ENCODE peak calls at places on chromosomes 2 and 18, in four cellular contexts. One of them, this sample, is unnamed.

GRCh38 chr2:230916218-230916617 is 8.8 kb downstream of the GPR55 start:
- DNase-seq in Jurkat, Clone E6-1: no peak
- DNase-seq in stimulated activated CD4-positive, alpha-beta T cell treated with anti-CD3 and anti-CD28 coated beads, Interleukin-4, amount 100 ng/mL, for 1 hour: no peak
- DNase-seq in Kasumi-1: no peak
- DNase-seq in this sample: no peak

GRCh38 chr18:79525556-79526467 is 130.1 kb downstream of the NFATC1 start:
- DNase-seq in Jurkat, Clone E6-1: no peak
- DNase-seq in Kasumi-1: no peak
- DNase-seq in stimulated activated CD4-positive, alpha-beta T cell treated with anti-CD3 and anti-CD28 coated beads, Interleukin-4, amount 100 ng/mL, for 1 hour: no peak
- DNase-seq in this sample: no peak

GRCh38 chr2:241894681-241895426 is 25.3 kb downstream of the RTP5 start:
- DNase-seq in stimulated activated CD4-positive, alpha-beta T cell treated with anti-CD3 and anti-CD28 coated beads, Interleukin-4, amount 100 ng/mL, for 1 hour: no peak
- DNase-seq in Jurkat, Clone E6-1: no peak
- DNase-seq in Kasumi-1: no peak
- DNase-seq in this sample: no peak

GRCh38 chr18:2612996-2613395 is 41.6 kb downstream of the NDC80 start:
- DNase-seq in Kasumi-1: no peak
- DNase-seq in stimulated activated CD4-positive, alpha-beta T cell treated with anti-CD3 and anti-CD28 coated beads, Interleukin-4, amount 100 ng/mL, for 1 hour: no peak
- DNase-seq in Jurkat, Clone E6-1: no peak
- DNase-seq in this sample: no peak

GRCh38 chr2:37654419-37654818 is 17.0 kb downstream of the CDC42EP3 start:
- DNase-seq in Kasumi-1: no peak
- DNase-seq in stimulated activated CD4-positive, alpha-beta T cell treated with anti-CD3 and anti-CD28 coated beads, Interleukin-4, amount 100 ng/mL, for 1 hour: no peak
- DNase-seq in Jurkat, Clone E6-1: no peak
- DNase-seq in this sample: no peak

GRCh38 chr2:176140520-176141317 is 10.6 kb upstream of the HOXD4 start:
- DNase-seq in Jurkat, Clone E6-1: peak; percentile 80
- DNase-seq in Kasumi-1: peak; percentile 80
- DNase-seq in stimulated activated CD4-positive, alpha-beta T cell treated with anti-CD3 and anti-CD28 coated beads, Interleukin-4, amount 100 ng/mL, for 1 hour: peak; percentile 66
- DNase-seq in this sample: no peak

GRCh38 chr2:210113636-210114235 is 57.5 kb downstream of the KANSL1L start:
- DNase-seq in Kasumi-1: no peak
- DNase-seq in stimulated activated CD4-positive, alpha-beta T cell treated with anti-CD3 and anti-CD28 coated beads, Interleukin-4, amount 100 ng/mL, for 1 hour: no peak
- DNase-seq in Jurkat, Clone E6-1: no peak
- DNase-seq in this sample: no peak

GRCh38 chr2:75729861-75730260 is 19.1 kb upstream of the GCFC2 start:
- DNase-seq in Jurkat, Clone E6-1: no peak
- DNase-seq in Kasumi-1: peak; percentile 48
- DNase-seq in stimulated activated CD4-positive, alpha-beta T cell treated with anti-CD3 and anti-CD28 coated beads, Interleukin-4, amount 100 ng/mL, for 1 hour: no peak
- DNase-seq in this sample: no peak

GRCh38 chr18:10515456-10515855 is 10.4 kb upstream of the NAPG start:
- DNase-seq in Kasumi-1: no peak
- DNase-seq in stimulated activated CD4-positive, alpha-beta T cell treated with anti-CD3 and anti-CD28 coated beads, Interleukin-4, amount 100 ng/mL, for 1 hour: no peak
- DNase-seq in Jurkat, Clone E6-1: no peak
- DNase-seq in this sample: peak; percentile 40

GRCh38 chr2:22694856-22695255 is 690.1 kb upstream of the KLHL29 start:
- DNase-seq in Jurkat, Clone E6-1: no peak
- DNase-seq in stimulated activated CD4-positive, alpha-beta T cell treated with anti-CD3 and anti-CD28 coated beads, Interleukin-4, amount 100 ng/mL, for 1 hour: no peak
- DNase-seq in Kasumi-1: no peak
- DNase-seq in this sample: no peak

GRCh38 chr2:46776687-46777327 is 138.8 kb downstream of the MCFD2 start:
- DNase-seq in Jurkat, Clone E6-1: peak; percentile 7
- DNase-seq in stimulated activated CD4-positive, alpha-beta T cell treated with anti-CD3 and anti-CD28 coated beads, Interleukin-4, amount 100 ng/mL, for 1 hour: peak; percentile 42
- DNase-seq in Kasumi-1: peak; percentile 72
- DNase-seq in this sample: no peak

GRCh38 chr18:11391636-11392035 is 217.8 kb upstream of the SLC35G4 start:
- DNase-seq in Jurkat, Clone E6-1: no peak
- DNase-seq in Kasumi-1: no peak
- DNase-seq in stimulated activated CD4-positive, alpha-beta T cell treated with anti-CD3 and anti-CD28 coated beads, Interleukin-4, amount 100 ng/mL, for 1 hour: no peak
- DNase-seq in this sample: no peak

GRCh38 chr2:195600796-195601195 is 56.2 kb upstream of the SLC39A10 start:
- DNase-seq in Jurkat, Clone E6-1: no peak
- DNase-seq in Kasumi-1: no peak
- DNase-seq in stimulated activated CD4-positive, alpha-beta T cell treated with anti-CD3 and anti-CD28 coated beads, Interleukin-4, amount 100 ng/mL, for 1 hour: no peak
- DNase-seq in this sample: peak; percentile 16

GRCh38 chr18:57789759-57790158 is 13.4 kb downstream of the ATP8B1 start:
- DNase-seq in Kasumi-1: no peak
- DNase-seq in Jurkat, Clone E6-1: no peak
- DNase-seq in stimulated activated CD4-positive, alpha-beta T cell treated with anti-CD3 and anti-CD28 coated beads, Interleukin-4, amount 100 ng/mL, for 1 hour: no peak
- DNase-seq in this sample: no peak

GRCh38 chr2:214874694-214875093 is 65.2 kb upstream of the BARD1 start:
- DNase-seq in stimulated activated CD4-positive, alpha-beta T cell treated with anti-CD3 and anti-CD28 coated beads, Interleukin-4, amount 100 ng/mL, for 1 hour: no peak
- DNase-seq in Kasumi-1: no peak
- DNase-seq in Jurkat, Clone E6-1: no peak
- DNase-seq in this sample: no peak

GRCh38 chr2:30178618-30179404 is 32.0 kb downstream of the YPEL5 start:
- DNase-seq in stimulated activated CD4-positive, alpha-beta T cell treated with anti-CD3 and anti-CD28 coated beads, Interleukin-4, amount 100 ng/mL, for 1 hour: no peak
- DNase-seq in Kasumi-1: no peak
- DNase-seq in Jurkat, Clone E6-1: no peak
- DNase-seq in this sample: no peak

GRCh38 chr2:51994123-51994788 is 962.3 kb upstream of the NRXN1 start:
- DNase-seq in Jurkat, Clone E6-1: no peak
- DNase-seq in stimulated activated CD4-positive, alpha-beta T cell treated with anti-CD3 and anti-CD28 coated beads, Interleukin-4, amount 100 ng/mL, for 1 hour: no peak
- DNase-seq in Kasumi-1: no peak
- DNase-seq in this sample: no peak

GRCh38 chr2:174577967-174578589 is 19.5 kb downstream of the WIPF1 start:
- DNase-seq in stimulated activated CD4-positive, alpha-beta T cell treated with anti-CD3 and anti-CD28 coated beads, Interleukin-4, amount 100 ng/mL, for 1 hour: peak; percentile 45
- DNase-seq in Kasumi-1: peak; percentile 86
- DNase-seq in Jurkat, Clone E6-1: peak; percentile 49
- DNase-seq in this sample: no peak

GRCh38 chr2:238114331-238114841 is 14.2 kb downstream of the ESPNL start:
- DNase-seq in Kasumi-1: no peak
- DNase-seq in Jurkat, Clone E6-1: no peak
- DNase-seq in stimulated activated CD4-positive, alpha-beta T cell treated with anti-CD3 and anti-CD28 coated beads, Interleukin-4, amount 100 ng/mL, for 1 hour: no peak
- DNase-seq in this sample: no peak

GRCh38 chr2:18987021-18987420 is 371.4 kb downstream of the OSR1 start:
- DNase-seq in Jurkat, Clone E6-1: no peak
- DNase-seq in Kasumi-1: no peak
- DNase-seq in stimulated activated CD4-positive, alpha-beta T cell treated with anti-CD3 and anti-CD28 coated beads, Interleukin-4, amount 100 ng/mL, for 1 hour: no peak
- DNase-seq in this sample: no peak

GRCh38 chr18:80245781-80246655 is 1.3 kb downstream of the PARD6G start:
- DNase-seq in stimulated activated CD4-positive, alpha-beta T cell treated with anti-CD3 and anti-CD28 coated beads, Interleukin-4, amount 100 ng/mL, for 1 hour: no peak
- DNase-seq in Kasumi-1: no peak
- DNase-seq in Jurkat, Clone E6-1: no peak
- DNase-seq in this sample: no peak

GRCh38 chr2:197777823-197778407 is 7.2 kb downstream of the BOLL start:
- DNase-seq in stimulated activated CD4-positive, alpha-beta T cell treated with anti-CD3 and anti-CD28 coated beads, Interleukin-4, amount 100 ng/mL, for 1 hour: no peak
- DNase-seq in Jurkat, Clone E6-1: peak; percentile 48
- DNase-seq in Kasumi-1: peak; percentile 74
- DNase-seq in this sample: no peak

GRCh38 chr18:12948055-12948804 is 419 bp downstream of the SEH1L start:
- DNase-seq in Jurkat, Clone E6-1: peak; percentile 94
- DNase-seq in Kasumi-1: peak; percentile 95
- DNase-seq in stimulated activated CD4-positive, alpha-beta T cell treated with anti-CD3 and anti-CD28 coated beads, Interleukin-4, amount 100 ng/mL, for 1 hour: peak; percentile 98
- DNase-seq in this sample: peak; percentile 62

GRCh38 chr2:196404276-196404675 is 232.9 kb upstream of the STK17B start:
- DNase-seq in Kasumi-1: no peak
- DNase-seq in stimulated activated CD4-positive, alpha-beta T cell treated with anti-CD3 and anti-CD28 coated beads, Interleukin-4, amount 100 ng/mL, for 1 hour: no peak
- DNase-seq in Jurkat, Clone E6-1: no peak
- DNase-seq in this sample: no peak

GRCh38 chr2:177397501-177398289 is 5.1 kb downstream of the AGPS start:
- DNase-seq in Kasumi-1: peak; percentile 24
- DNase-seq in Jurkat, Clone E6-1: no peak
- DNase-seq in stimulated activated CD4-positive, alpha-beta T cell treated with anti-CD3 and anti-CD28 coated beads, Interleukin-4, amount 100 ng/mL, for 1 hour: no peak
- DNase-seq in this sample: peak; percentile 37

GRCh38 chr2:85541753-85542457 is 2.9 kb downstream of the MAT2A start:
- DNase-seq in stimulated activated CD4-positive, alpha-beta T cell treated with anti-CD3 and anti-CD28 coated beads, Interleukin-4, amount 100 ng/mL, for 1 hour: no peak
- DNase-seq in Jurkat, Clone E6-1: no peak
- DNase-seq in Kasumi-1: no peak
- DNase-seq in this sample: no peak

GRCh38 chr2:104599802-104600510 is 254.0 kb upstream of the POU3F3 start:
- DNase-seq in Jurkat, Clone E6-1: no peak
- DNase-seq in stimulated activated CD4-positive, alpha-beta T cell treated with anti-CD3 and anti-CD28 coated beads, Interleukin-4, amount 100 ng/mL, for 1 hour: no peak
- DNase-seq in Kasumi-1: peak; percentile 27
- DNase-seq in this sample: peak; percentile 76

GRCh38 chr2:241561811-241562210 is 3.3 kb downstream of the BOK start:
- DNase-seq in stimulated activated CD4-positive, alpha-beta T cell treated with anti-CD3 and anti-CD28 coated beads, Interleukin-4, amount 100 ng/mL, for 1 hour: no peak
- DNase-seq in Kasumi-1: no peak
- DNase-seq in Jurkat, Clone E6-1: no peak
- DNase-seq in this sample: no peak

GRCh38 chr2:214034417-214034816 is 376.4 kb upstream of the VWC2L start:
- DNase-seq in Jurkat, Clone E6-1: no peak
- DNase-seq in Kasumi-1: no peak
- DNase-seq in stimulated activated CD4-positive, alpha-beta T cell treated with anti-CD3 and anti-CD28 coated beads, Interleukin-4, amount 100 ng/mL, for 1 hour: no peak
- DNase-seq in this sample: no peak

GRCh38 chr2:27958711-27959378 is 68.3 kb downstream of the BABAM2 start:
- DNase-seq in Jurkat, Clone E6-1: no peak
- DNase-seq in stimulated activated CD4-positive, alpha-beta T cell treated with anti-CD3 and anti-CD28 coated beads, Interleukin-4, amount 100 ng/mL, for 1 hour: no peak
- DNase-seq in Kasumi-1: no peak
- DNase-seq in this sample: no peak

GRCh38 chr18:10946058-10946457 is 203.3 kb downstream of the PIEZO2 start:
- DNase-seq in Kasumi-1: peak; percentile 12
- DNase-seq in stimulated activated CD4-positive, alpha-beta T cell treated with anti-CD3 and anti-CD28 coated beads, Interleukin-4, amount 100 ng/mL, for 1 hour: no peak
- DNase-seq in Jurkat, Clone E6-1: no peak
- DNase-seq in this sample: no peak

This sample was measured in epithelial cell of prostate.